ENCODE peak calls at places on chromosome 3, in four cellular contexts. W is upper lobe of left lung; T is CD4-positive, alpha-beta T cell; P is CD4-positive, CD25-positive, alpha-beta regulatory T cell. N is an unnamed sample.

GRCh38 chr3:198028718-198029117 is 68.7 kb downstream of the LMLN start:
- DNase-seq in T (no peak), W (no peak), P (no peak), N (no peak)

GRCh38 chr3:158920375-158920774 is 118.5 kb downstream of the MFSD1 start:
- DNase-seq in P (no peak), W (no peak), T (no peak), N (no peak)

GRCh38 chr3:145125307-145125706 is 1035.7 kb downstream of the PLOD2 start:
- DNase-seq in T (no peak), P (no peak), W (no peak), N (no peak)

GRCh38 chr3:115709135-115709534 is 85.8 kb downstream of the GAP43 start:
- DNase-seq in W (no peak), T (no peak), P (no peak), N (no peak)

GRCh38 chr3:55006277-55006676 is 78.4 kb upstream of the LRTM1 start:
- DNase-seq in P (no peak), W (no peak), T (no peak), N (no peak)

GRCh38 chr3:105774444-105775180 is 94.2 kb downstream of the CBLB start:
- DNase-seq in W (no peak), T (no peak), P (no peak), N (no peak)

GRCh38 chr3:105334138-105334882 is 32.4 kb upstream of the ALCAM start:
- DNase-seq in T (no peak), P (no peak), W (no peak), N (no peak)

GRCh38 chr3:160447544-160447943 is 2.0 kb downstream of the TRIM59 start:
- DNase-seq in W (no peak), P (no peak), T (no peak), N (no peak)

DNA sequence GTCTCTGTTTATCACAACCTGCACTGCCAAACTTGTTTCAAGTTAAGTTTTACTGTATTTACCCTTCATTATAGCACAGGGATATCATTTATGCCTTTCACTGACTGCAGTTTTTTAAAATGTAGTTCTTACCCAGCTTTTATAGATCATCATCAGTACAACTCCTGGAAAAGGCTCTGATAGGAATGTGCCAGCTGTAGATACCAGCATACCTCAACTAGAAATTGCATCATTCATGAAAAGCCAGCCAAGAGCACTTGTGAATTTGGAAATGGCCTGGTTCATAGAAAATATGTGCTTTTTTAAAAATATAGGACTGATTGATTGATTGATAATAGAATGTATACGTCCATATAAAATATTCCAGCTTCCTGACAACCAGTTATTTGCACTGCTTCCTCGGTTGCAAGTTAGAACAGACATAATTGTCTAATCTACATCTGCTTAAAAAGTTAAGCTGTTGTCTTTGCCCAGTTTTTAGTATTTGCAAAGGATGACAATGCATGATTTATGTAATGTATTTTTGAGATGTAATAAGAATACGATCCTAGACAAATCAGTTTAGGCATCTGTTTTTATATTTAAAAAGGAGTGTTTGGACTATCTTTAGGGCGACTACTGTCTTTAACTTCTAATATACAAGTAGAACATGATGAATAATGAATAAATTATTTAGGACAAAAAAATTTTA is 58.5 kb downstream of the DCUN1D1 start:
- DNase-seq in T (no peak), W (no peak), P (no peak), N (no peak)
- H3K9me3 ChIP-seq in T (no peaks in the 10 kb centered on the region), W (no peaks in the 10 kb centered on the region), P (no peaks in the 10 kb centered on the region), N (peaks cover 4% of the 10 kb centered on the region)

DNA sequence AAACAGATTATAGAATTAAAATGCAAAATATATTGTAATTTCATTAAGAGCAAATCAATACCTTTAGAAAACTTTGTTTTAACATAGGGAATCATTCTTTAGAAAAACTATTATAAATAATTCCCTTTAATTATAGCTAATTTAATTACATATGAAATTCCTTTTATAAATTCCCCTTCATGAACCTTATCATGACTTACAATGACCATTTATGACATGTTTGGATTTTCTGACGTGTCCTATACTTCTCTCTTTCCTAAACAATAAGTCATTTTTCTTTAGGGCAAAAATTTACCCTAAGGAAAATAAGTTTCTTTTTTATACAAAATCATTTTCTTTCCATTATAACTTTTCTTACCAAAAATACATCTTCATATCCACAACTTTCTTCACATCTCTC is 37.8 kb downstream of the PRR20G start:
- DNase-seq in T (no peak), P (no peak), W (no peak), N (no peak)
- H3K9me3 ChIP-seq in T (peaks cover 42% of the 10 kb centered on the region), P (peaks cover 33% of the 10 kb centered on the region), W (peaks cover 12% of the 10 kb centered on the region), N (peaks cover 11% of the 10 kb centered on the region)

DNA sequence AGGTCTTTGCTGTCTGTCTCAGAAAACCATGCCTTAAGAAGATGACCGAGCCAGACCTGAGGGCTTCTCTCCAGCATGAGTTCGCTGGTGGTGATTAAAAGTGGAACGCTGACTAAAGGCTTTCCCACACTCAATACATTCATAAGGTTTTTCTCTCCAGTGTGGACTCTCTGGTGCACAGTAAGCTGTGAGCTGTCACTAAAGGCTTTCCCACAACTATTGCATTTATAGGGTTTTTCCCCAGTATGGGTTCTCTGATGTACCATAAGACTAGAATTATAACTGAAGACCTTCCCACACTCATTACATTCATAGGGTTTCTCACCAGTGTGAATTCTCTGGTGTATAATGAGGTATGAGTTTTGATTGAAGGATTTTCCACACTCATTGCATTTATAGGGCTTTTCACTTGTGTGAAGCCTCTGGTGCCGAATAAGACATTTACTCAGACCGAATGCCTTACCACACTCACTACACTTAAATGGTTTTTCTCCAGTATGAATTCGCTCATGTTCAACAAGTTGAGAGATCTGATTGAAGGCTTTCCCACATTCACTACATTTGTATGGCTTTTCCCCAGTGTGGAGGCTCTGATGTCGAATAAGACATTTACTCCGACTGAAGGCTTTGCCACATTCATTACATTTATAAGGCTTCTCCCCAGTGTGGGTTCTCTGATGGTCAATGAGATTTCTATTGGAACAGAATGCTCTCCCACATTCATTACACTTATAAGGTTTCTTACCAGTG is 21.9 kb upstream of the ZNF445 start:
- DNase-seq in T (no peak), P (no peak), W (no peak), N (no peak)
- H3K9me3 ChIP-seq in T (peaks cover 59% of the 10 kb centered on the region), P (peaks cover 69% of the 10 kb centered on the region), W (peaks cover 49% of the 10 kb centered on the region), N (peaks cover 10% of the 10 kb centered on the region)

GRCh38 chr3:15266510-15267376 is 60.7 kb downstream of the CAPN7 start:
- DNase-seq in W (no peak), T (no peak), P (no peak), N (no peak)
- H3K9me3 ChIP-seq in W (no peaks in the 10 kb centered on the region), T (no peaks in the 10 kb centered on the region), P (no peaks in the 10 kb centered on the region), N (no peaks in the 10 kb centered on the region)

DNA sequence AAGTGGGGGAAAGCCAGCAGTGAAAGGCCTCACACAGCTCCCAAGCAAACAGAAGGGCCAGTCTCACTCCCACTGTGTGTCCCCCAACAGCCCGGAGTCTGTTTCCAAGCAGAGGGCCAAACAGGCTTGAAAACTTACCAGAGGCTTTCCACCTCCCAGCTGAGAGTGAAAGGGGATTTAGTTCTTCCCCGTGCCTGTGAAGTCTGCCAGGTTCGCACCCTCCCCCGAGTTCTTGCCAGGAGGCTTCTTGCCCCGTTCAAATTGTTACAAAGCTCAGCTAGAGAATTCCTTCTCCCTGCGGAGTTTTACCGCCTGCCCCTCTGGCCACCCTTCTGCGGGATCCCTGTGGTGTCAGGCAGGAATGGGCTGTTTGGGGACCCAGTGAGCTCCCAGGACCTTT is 68.0 kb upstream of the WNT7A start:
- DNase-seq in P (no peak), W (no peak), T (no peak), N (no peak)
- H3K9me3 ChIP-seq in P (peaks cover 4% of the 10 kb centered on the region), W (peaks cover 16% of the 10 kb centered on the region), T (peaks cover 9% of the 10 kb centered on the region), N (peaks cover 4% of the 10 kb centered on the region)